ENCODE peak calls at places on chromosomes 5 and 9, in four cellular contexts. S is HTR-8/SVneo, F is AG20443, W is EH. N is an unnamed sample.

GRCh38 chr5:1800470-1801060 is 642 bp upstream of the NDUFS6 start:
- DNase-seq in S (no peak), W (peak; percentile 22), F (no peak), N (peak; percentile 27)

GRCh38 chr9:92563701-92564100 is 27.9 kb upstream of the ECM2 start:
- DNase-seq in F (no peak), W (no peak), S (no peak), N (no peak)

GRCh38 chr5:179239256-179240135 is 105.8 kb downstream of the ADAMTS2 start:
- DNase-seq in F (no peak), S (no peak), W (no peak), N (no peak)

GRCh38 chr9:93299418-93300174 is 115.7 kb downstream of the WNK2 start:
- DNase-seq in W (no peak), F (peak; percentile 9), S (no peak), N (no peak)

GRCh38 chr9:107488400-107489143 is 997 bp downstream of the KLF4 start:
- DNase-seq in W (peak; percentile 60), F (peak; percentile 76), S (no peak), N (peak; percentile 35)

GRCh38 chr5:168706655-168707069 is 127.5 kb upstream of the PANK3 start:
- DNase-seq in S (peak; percentile 35), W (peak; percentile 59), F (peak; percentile 37), N (peak; percentile 35)

GRCh38 chr5:113682497-113683136 is 169.1 kb downstream of the YTHDC2 start:
- DNase-seq in F (no peak), W (peak; percentile 27), S (peak; percentile 3), N (peak; percentile 10)

GRCh38 chr5:124677376-124677998 is 69.0 kb downstream of the ZNF608 start:
- DNase-seq in W (no peak), F (no peak), S (no peak), N (no peak)

GRCh38 chr5:38426986-38427950 is 129.2 kb downstream of the LIFR start:
- DNase-seq in S (no peak), W (peak; percentile 22), F (no peak), N (no peak)

GRCh38 chr9:136625101-136626065 is 37.3 kb upstream of the EGFL7 start:
- DNase-seq in F (peak; percentile 76), W (peak; percentile 79), S (peak; percentile 78), N (peak; percentile 30)

N was measured in RPMI7951.